ENCODE peak calls at places on chromosome 13, in six cellular contexts. E is fibroblast of lung, W is endothelial cell of umbilical vein, V is K562, H is GM23338, C is neural progenitor cell. Q is an unnamed sample.
A peak's percentile ranks its signal among the peaks of the same experiment; 100 is the strongest.

GRCh38 chr13:20074956-20075355 is 85.9 kb downstream of the GJA3 start:
- DNase-seq in W (no peak), E (no peak), H (no peak), V (no peak), C (no peak), Q (no peak)

GRCh38 chr13:72437458-72437857 is 290.0 kb downstream of the MZT1 start:
- DNase-seq in E (peak; percentile 31), H (no peak), W (no peak), C (no peak), V (no peak), Q (no peak)

GRCh38 chr13:29849071-29849541 is 1.3 kb downstream of the UBL3 start:
- DNase-seq in H (peak; percentile 20), V (no peak), E (peak; percentile 36), W (peak; percentile 52), C (peak; percentile 23), Q (peak; percentile 61)

GRCh38 chr13:74040200-74040599 is 94.0 kb downstream of the KLF12 start:
- DNase-seq in E (peak; percentile 33), H (peak; percentile 91), V (peak; percentile 17), C (peak; percentile 89), W (peak; percentile 18), Q (peak; percentile 38)

GRCh38 chr13:95440441-95441088 is 112.0 kb upstream of the CLDN10 start:
- DNase-seq in V (no peak), W (no peak), E (no peak), H (no peak), C (no peak), Q (no peak)

GRCh38 chr13:84032116-84032515 is 149.8 kb upstream of the SLITRK1 start:
- DNase-seq in C (no peak), V (no peak), H (no peak), E (no peak), W (no peak), Q (no peak)

GRCh38 chr13:110506859-110507566 is 54.5 kb downstream of the RAB20 start:
- DNase-seq in E (peak; percentile 60), W (peak; percentile 18), C (no peak), V (peak; percentile 60), H (no peak), Q (no peak)

GRCh38 chr13:74270018-74270417 is 135.8 kb upstream of the KLF12 start:
- DNase-seq in C (no peak), H (no peak), V (no peak), E (no peak), W (no peak), Q (peak; percentile 10)

GRCh38 chr13:36673838-36674326 is at the start of gene SERTM1:
- DNase-seq in V (no peak), E (no peak), H (peak; percentile 93), C (peak; percentile 94), W (peak; percentile 16), Q (peak; percentile 21)

GRCh38 chr13:85241045-85241444 is 558.2 kb downstream of the SLITRK6 start:
- DNase-seq in H (no peak), W (peak; percentile 44), E (peak; percentile 34), V (no peak), C (no peak), Q (no peak)

GRCh38 chr13:85230754-85231153 is 568.5 kb downstream of the SLITRK6 start:
- DNase-seq in E (peak; percentile 72), H (no peak), V (no peak), C (no peak), W (no peak), Q (no peak)

DNA sequence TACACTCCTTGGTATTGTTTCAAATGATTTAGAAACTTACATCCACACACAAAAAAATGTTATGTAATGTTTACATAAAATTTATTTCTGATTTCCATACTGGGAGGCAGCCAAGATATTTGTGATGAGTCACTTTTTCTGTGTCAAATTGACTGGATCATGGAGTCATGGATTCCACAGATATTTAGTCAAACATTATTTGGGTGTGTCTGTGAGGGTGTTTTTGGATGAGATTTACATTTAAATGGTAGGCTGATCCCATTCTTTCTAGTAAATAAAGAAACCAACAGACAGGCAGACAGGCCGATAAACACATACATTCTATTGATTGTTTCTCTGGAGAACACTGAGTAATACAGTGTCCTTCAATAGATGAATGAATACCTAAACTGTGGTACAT is 562.8 kb downstream of the SLITRK6 start:
- DNase-seq in C (no peak), W (peak; percentile 74), V (no peak), E (peak; percentile 66), H (no peak), Q (no peak)
- H2AFZ ChIP-seq in C (no peak overlapping the region), W (peak overlapping the region; percentile 54), V (no peak overlapping the region), E (no peak overlapping the region), H (no peak overlapping the region), Q (no peak overlapping the region)

GRCh38 chr13:27928805-27929753 is 9.3 kb downstream of the PDX1 start:
- DNase-seq in C (no peak), V (no peak), H (peak; percentile 59), W (no peak), E (no peak), Q (no peak)
- TF ChIP-seq EZH2 in C (peak; percentile 82), V (no peak), H (peak; percentile 98), W (peak; percentile 56), E (peak; percentile 58), Q (no peak)

DNA sequence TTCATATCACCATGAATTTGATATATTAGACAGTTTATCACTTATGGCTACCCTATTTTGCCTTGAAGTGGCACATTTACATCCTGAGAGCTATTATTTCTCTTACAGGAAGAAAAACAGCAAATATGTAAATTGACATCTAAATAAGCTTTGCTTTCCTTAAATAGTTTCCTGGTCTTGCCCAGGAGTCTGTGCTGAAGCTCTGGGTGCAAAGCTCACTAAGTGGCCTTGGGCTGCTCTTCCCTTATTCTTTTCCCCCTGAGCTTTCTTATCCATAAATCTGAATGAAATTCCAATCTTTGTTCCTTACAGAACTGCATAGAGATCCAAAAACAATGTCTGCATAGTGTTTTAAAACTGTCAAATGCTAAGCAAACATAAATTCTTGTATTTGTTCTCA is 56.3 kb downstream of the TNFSF13B start:
- DNase-seq in E (no peak), W (no peak), C (no peak), V (no peak), H (no peak), Q (no peak)
- H2AFZ ChIP-seq in E (no peak overlapping the region), W (no peak overlapping the region), C (no peak overlapping the region), V (no peak overlapping the region), H (no peak overlapping the region), Q (no peak overlapping the region)

DNA sequence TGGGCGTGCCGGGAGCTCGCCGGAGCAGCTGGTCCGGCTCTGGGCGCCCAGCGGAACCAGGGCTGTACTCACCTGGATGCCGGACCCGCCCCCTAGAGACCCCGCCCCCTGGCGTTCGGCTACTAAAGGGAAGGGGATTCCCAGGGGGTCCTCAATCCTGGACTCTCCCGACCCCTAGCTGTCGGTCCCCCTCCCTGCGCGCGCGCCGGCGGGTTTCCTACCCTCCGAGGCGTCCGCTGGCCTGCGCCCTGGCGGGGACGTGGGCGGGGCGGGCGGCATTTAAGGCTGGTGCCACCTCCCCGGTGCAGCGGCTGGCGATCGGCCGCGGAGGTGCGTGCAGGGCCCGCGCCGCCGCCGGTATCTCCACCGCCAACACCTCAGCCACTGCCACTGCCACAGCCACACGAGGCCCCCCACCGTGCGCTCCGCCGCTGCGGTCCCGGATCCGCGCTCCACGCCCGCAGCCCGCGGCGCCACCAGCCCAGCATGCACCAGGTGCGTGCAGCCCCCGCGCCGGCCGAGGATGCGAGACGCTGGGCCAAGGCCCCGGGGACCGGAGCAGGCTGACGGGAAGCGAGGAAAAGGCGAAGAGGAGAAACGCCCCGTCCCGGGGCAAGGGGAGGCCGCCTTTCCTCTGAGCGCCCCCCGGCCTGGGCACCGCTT is at the start of gene ATP12A:
- DNase-seq in C (peak; percentile 81), H (peak; percentile 92), E (no peak), V (no peak), W (no peak), Q (peak; percentile 52)
- TF ChIP-seq EZH2 in C (peak; percentile 82), H (no peak), E (peak; percentile 76), V (no peak), W (peak; percentile 91), Q (no peak)

GRCh38 chr13:52348081-52348480 is 57.9 kb downstream of the THSD1 start:
- DNase-seq in C (no peak), H (no peak), E (peak; percentile 36), V (no peak), W (peak; percentile 55), Q (peak; percentile 88)
- H2AFZ ChIP-seq in C (no peak overlapping the region), H (no peak overlapping the region), E (peak overlapping the region; percentile 29), V (no peak overlapping the region), W (peak overlapping the region; percentile 43), Q (peak overlapping the region; percentile 53)

DNA sequence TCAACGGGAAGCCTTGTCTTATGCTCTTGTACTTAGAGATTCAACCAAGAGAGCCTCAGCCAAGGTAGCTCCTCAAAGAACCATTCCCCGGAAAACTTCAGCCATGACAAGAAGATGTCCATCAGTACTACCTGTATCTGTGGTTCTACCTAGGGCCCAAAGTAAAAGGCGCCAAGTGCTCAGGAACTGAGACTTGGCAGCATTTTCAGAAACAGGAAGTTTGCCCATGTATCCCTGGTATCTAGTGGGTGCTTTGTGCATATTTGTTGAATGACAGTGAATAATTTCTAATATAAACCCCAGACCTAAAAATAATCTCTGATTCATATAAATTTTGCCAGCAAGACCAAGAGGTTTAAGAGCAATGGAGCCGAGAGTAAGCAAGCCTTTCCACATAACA is 7.2 kb downstream of the FAM216B start:
- DNase-seq in V (no peak), E (no peak), W (no peak), H (no peak), C (no peak), Q (no peak)
- TF ChIP-seq EZH2 in V (no peak), E (no peak), W (no peak), H (no peak), C (no peak), Q (no peak)

DNA sequence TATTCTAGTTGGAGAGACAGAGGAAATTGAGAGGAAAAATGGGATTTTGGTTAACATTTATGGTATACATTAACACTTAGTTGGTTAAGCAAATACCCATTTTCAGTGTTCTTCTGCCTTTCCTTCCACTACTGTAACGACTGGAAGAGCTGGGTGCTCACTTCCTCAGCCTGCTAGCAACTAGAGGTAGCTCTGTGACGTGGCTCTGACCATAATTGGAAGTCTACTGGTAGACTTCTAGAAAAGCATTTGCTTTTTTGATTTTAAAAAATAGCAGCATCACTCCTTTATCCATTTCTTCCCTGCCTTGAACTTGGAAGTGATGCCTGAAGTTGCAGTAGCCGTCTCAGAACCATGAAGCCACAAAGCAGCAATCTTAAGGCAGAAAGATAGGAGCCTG is 15.9 kb downstream of the NHLRC3 start:
- DNase-seq in H (no peak), W (no peak), V (no peak), E (no peak), C (no peak), Q (no peak)
- H2AFZ ChIP-seq in H (no peak overlapping the region), W (no peak overlapping the region), V (no peak overlapping the region), E (no peak overlapping the region), C (no peak overlapping the region), Q (no peak overlapping the region)

GRCh38 chr13:113109151-113110047 is 3.8 kb downstream of the F7 start:
- DNase-seq in H (peak; percentile 67), W (no peak), V (no peak), E (no peak), C (no peak), Q (no peak)
- TF ChIP-seq EZH2 in H (peak; percentile 68), W (no peak), V (no peak), E (no peak), C (no peak), Q (no peak)